ENCODE peak calls at places on chromosomes 12 and 14, in four cellular contexts. T, C, J and E are unnamed samples.

GRCh38 chr12:58695263-58695662 is 225.0 kb downstream of the LRIG3 start:
- DNase-seq in T (no peak), C (no peak), J (no peak), E (no peak)

GRCh38 chr14:73783107-73783727 is 68.4 kb upstream of the PTGR2 start:
- DNase-seq in T (no peak), C (no peak), J (no peak), E (no peak)

GRCh38 chr12:12890815-12891645 is at the start of gene GPRC5A:
- DNase-seq in T (peak; percentile 97), C (peak; percentile 92), J (peak; percentile 3), E (peak; percentile 95)

GRCh38 chr14:65159281-65160062 is 57.2 kb upstream of the MAX start:
- DNase-seq in T (no peak), C (no peak), J (no peak), E (no peak)

GRCh38 chr14:70755655-70756054 is 53.7 kb downstream of the MAP3K9 start:
- DNase-seq in T (no peak), C (no peak), J (no peak), E (no peak)

GRCh38 chr14:52259452-52259851 is 8.0 kb upstream of the PTGDR start:
- DNase-seq in T (no peak), C (no peak), J (no peak), E (no peak)

GRCh38 chr14:30779210-30779609 is 95.1 kb upstream of the COCH start:
- DNase-seq in T (no peak), C (no peak), J (no peak), E (no peak)

GRCh38 chr12:1122803-1123202 is 131.8 kb downstream of the ERC1 start:
- DNase-seq in T (no peak), C (no peak), J (peak; percentile 69), E (no peak)

GRCh38 chr14:76953196-76953945 is 75.1 kb downstream of the IRF2BPL start:
- DNase-seq in T (peak; percentile 91), C (peak; percentile 71), J (peak; percentile 40), E (no peak)

GRCh38 chr14:94048676-94049624 is 22.8 kb downstream of the OTUB2 start:
- DNase-seq in T (no peak), C (no peak), J (no peak), E (peak; percentile 60)

GRCh38 chr14:100328495-100329163 is 5.5 kb downstream of the SLC25A47 start:
- DNase-seq in T (no peak), C (peak; percentile 65), J (no peak), E (no peak)

GRCh38 chr12:76916170-76916540 is 37.3 kb upstream of the CSRP2 start:
- DNase-seq in T (no peak), C (no peak), J (no peak), E (no peak)

GRCh38 chr12:83143937-83144336 is 457.2 kb downstream of the TMTC2 start:
- DNase-seq in T (no peak), C (no peak), J (no peak), E (no peak)

GRCh38 chr12:112176321-112177010 is 51.1 kb downstream of the TRAFD1 start:
- DNase-seq in T (no peak), C (no peak), J (no peak), E (no peak)

GRCh38 chr12:5305425-5305824 is 126.5 kb upstream of the NTF3 start:
- DNase-seq in T (peak; percentile 90), C (no peak), J (no peak), E (no peak)

GRCh38 chr14:94016446-94016976 is 9.6 kb upstream of the OTUB2 start:
- DNase-seq in T (no peak), C (no peak), J (no peak), E (no peak)

GRCh38 chr14:88834883-88835431 is 10.5 kb downstream of the TTC8 start:
- DNase-seq in T (no peak), C (no peak), J (no peak), E (no peak)

GRCh38 chr12:46647034-46647433 is 178.8 kb downstream of the SLC38A4 start:
- DNase-seq in T (no peak), C (no peak), J (no peak), E (no peak)

GRCh38 chr12:92886131-92886530 is 43.0 kb downstream of the EEA1 start:
- DNase-seq in T (no peak), C (no peak), J (no peak), E (no peak)

GRCh38 chr14:72291908-72292688 is 359.9 kb downstream of the RGS6 start:
- DNase-seq in T (no peak), C (no peak), J (no peak), E (peak; percentile 89)

GRCh38 chr12:121610239-121611149 is 15.8 kb upstream of the ORAI1 start:
- DNase-seq in T (no peak), C (peak; percentile 40), J (no peak), E (no peak)

GRCh38 chr12:26725517-26725916 is 107.5 kb downstream of the ITPR2 start:
- DNase-seq in T (no peak), C (no peak), J (no peak), E (no peak)

GRCh38 chr14:75521415-75522199 is 662 bp upstream of the BATF start:
- DNase-seq in T (no peak), C (no peak), J (no peak), E (no peak)

GRCh38 chr12:115648463-115648862 is 629.0 kb downstream of the MED13L start:
- DNase-seq in T (no peak), C (no peak), J (no peak), E (no peak)

GRCh38 chr12:57153420-57153997 is 6.1 kb upstream of the LRP1-AS start:
- DNase-seq in T (no peak), C (no peak), J (no peak), E (no peak)

GRCh38 chr12:12714276-12715001 is 2.7 kb upstream of the CDKN1B start:
- DNase-seq in T (no peak), C (peak; percentile 77), J (peak; percentile 61), E (peak; percentile 80)

GRCh38 chr14:81903477-81903876 is 369.8 kb upstream of the SEL1L start:
- DNase-seq in T (no peak), C (no peak), J (no peak), E (no peak)